ENCODE peak calls at places on chromosome 17, in ten cellular contexts. O is left lobe of liver; L is adrenal gland; H is AG09319; N is stimulated activated CD8-positive, alpha-beta memory T cell treated with anti-CD3 and anti-CD28 coated beads, Interleukin-2, amount 100 ng/mL, for 48 hours; C is A673; J is germinal center; K is uterus; A is breast epithelium; M is NCI-H1092 treated with DMSO at 0.1 percent for 48 hours. U is an unnamed sample.

GRCh38 chr17:17189559-17189958 is 16.6 kb downstream of the PLD6 start:
- DNase-seq in O (no peak), L (no peak), H (no peak), N (no peak), C (no peak), J (no peak), K (no peak), A (no peak), M (no peak), U (no peak)

GRCh38 chr17:54177606-54178308 is 355.0 kb downstream of the KIF2B start:
- DNase-seq in O (no peak), L (no peak), H (no peak), N (no peak), C (no peak), J (no peak), K (no peak), A (no peak), M (no peak), U (no peak)

GRCh38 chr17:29710891-29711418 is 88.2 kb upstream of the CORO6 start:
- DNase-seq in O (no peak), L (no peak), H (no peak), N (no peak), C (peak), J (no peak), K (no peak), A (no peak), M (no peak), U (no peak)

GRCh38 chr17:74150428-74151025 is 53.0 kb upstream of the RPL38 start:
- DNase-seq in O (peak), L (no peak), H (no peak), N (no peak), C (no peak), J (no peak), K (no peak), A (no peak), M (no peak), U (peak)

GRCh38 chr17:67358612-67359011 is 7.8 kb downstream of the PSMD12 start:
- DNase-seq in O (no peak), L (no peak), H (no peak), N (no peak), C (peak), J (no peak), K (no peak), A (no peak), M (no peak), U (no peak)

GRCh38 chr17:19739241-19740201 is 8.6 kb downstream of the ALDH3A1 start:
- DNase-seq in O (no peak), L (no peak), H (no peak), N (no peak), C (no peak), J (no peak), K (no peak), A (no peak), M (no peak), U (no peak)

GRCh38 chr17:58005031-58005727 is 1.9 kb downstream of the SRSF1 start:
- DNase-seq in O (no peak), L (no peak), H (no peak), N (no peak), C (peak), J (no peak), K (no peak), A (no peak), M (no peak), U (no peak)

GRCh38 chr17:77498056-77498785 is 357.5 kb downstream of the SEC14L1 start:
- DNase-seq in O (peak), L (no peak), H (no peak), N (no peak), C (no peak), J (no peak), K (peak), A (peak), M (no peak), U (no peak)

GRCh38 chr17:72534776-72535175 is 414.0 kb downstream of the SOX9 start:
- DNase-seq in O (no peak), L (no peak), H (no peak), N (no peak), C (no peak), J (no peak), K (no peak), A (no peak), M (no peak), U (no peak)

GRCh38 chr17:77869041-77869595 is 89.4 kb upstream of the TNRC6C start:
- DNase-seq in O (no peak), L (no peak), H (no peak), N (no peak), C (no peak), J (no peak), K (no peak), A (no peak), M (no peak), U (no peak)

GRCh38 chr17:7025240-7025639 is 2.4 kb downstream of the BCL6B start:
- DNase-seq in O (no peak), L (no peak), H (no peak), N (no peak), C (no peak), J (no peak), K (no peak), A (no peak), M (no peak), U (no peak)

GRCh38 chr17:8753976-8754440 is 4.3 kb downstream of the SPDYE4 start:
- DNase-seq in O (no peak), L (no peak), H (no peak), N (no peak), C (peak), J (no peak), K (no peak), A (no peak), M (no peak), U (no peak)

GRCh38 chr17:8985054-8985701 is 19.7 kb upstream of the PIK3R5 start:
- DNase-seq in O (no peak), L (no peak), H (no peak), N (no peak), C (no peak), J (no peak), K (no peak), A (no peak), M (no peak), U (no peak)

GRCh38 chr17:11292491-11292890 is 51.5 kb downstream of the SHISA6 start:
- DNase-seq in O (no peak), L (no peak), H (no peak), N (no peak), C (no peak), J (no peak), K (no peak), A (no peak), M (no peak), U (peak)

GRCh38 chr17:66115246-66115645 is 76.7 kb downstream of the CEP112 start:
- DNase-seq in O (no peak), L (no peak), H (no peak), N (no peak), C (no peak), J (no peak), K (no peak), A (no peak), M (no peak), U (no peak)

GRCh38 chr17:66661411-66661843 is 173.5 kb upstream of the CACNG5 start:
- DNase-seq in O (no peak), L (peak), H (no peak), N (no peak), C (peak), J (no peak), K (no peak), A (no peak), M (no peak), U (no peak)

GRCh38 chr17:28853295-28853694 is 1.5 kb upstream of the ERAL1 start:
- DNase-seq in O (no peak), L (no peak), H (no peak), N (no peak), C (no peak), J (no peak), K (no peak), A (no peak), M (no peak), U (no peak)

GRCh38 chr17:69809331-69809730 is 265.7 kb upstream of the KCNJ16 start:
- DNase-seq in O (no peak), L (no peak), H (no peak), N (no peak), C (no peak), J (no peak), K (no peak), A (no peak), M (no peak), U (no peak)

GRCh38 chr17:82920150-82920549 is 80.3 kb upstream of the ZNF750 start:
- DNase-seq in O (no peak), L (no peak), H (no peak), N (no peak), C (no peak), J (no peak), K (no peak), A (no peak), M (no peak), U (no peak)

GRCh38 chr17:78272914-78273258 is 41.5 kb downstream of the TMEM235 start:
- DNase-seq in O (no peak), L (no peak), H (no peak), N (no peak), C (no peak), J (no peak), K (no peak), A (no peak), M (no peak), U (no peak)

GRCh38 chr17:67452681-67453554 is 75.8 kb downstream of the PITPNC1 start:
- DNase-seq in O (peak), L (no peak), H (no peak), N (no peak), C (no peak), J (peak), K (no peak), A (no peak), M (no peak), U (no peak)

GRCh38 chr17:29618272-29619065 is 4.2 kb downstream of the CORO6 start:
- DNase-seq in O (no peak), L (no peak), H (no peak), N (no peak), C (no peak), J (no peak), K (no peak), A (no peak), M (no peak), U (no peak)

GRCh38 chr17:48131216-48131824 is 23.8 kb downstream of the SNX11 start:
- DNase-seq in O (no peak), L (peak), H (peak), N (no peak), C (peak), J (peak), K (peak), A (no peak), M (peak), U (no peak)

GRCh38 chr17:67491009-67491677 is 114.1 kb downstream of the PITPNC1 start:
- DNase-seq in O (no peak), L (peak), H (peak), N (no peak), C (no peak), J (no peak), K (peak), A (peak), M (peak), U (peak)

GRCh38 chr17:67359960-67360817 is 6.2 kb downstream of the PSMD12 start:
- DNase-seq in O (no peak), L (no peak), H (no peak), N (no peak), C (peak), J (peak), K (no peak), A (no peak), M (no peak), U (no peak)

GRCh38 chr17:56523042-56523441 is 70.5 kb upstream of the NOG start:
- DNase-seq in O (no peak), L (no peak), H (no peak), N (no peak), C (no peak), J (no peak), K (no peak), A (no peak), M (no peak), U (peak)

GRCh38 chr17:68579194-68579900 is 21.8 kb downstream of the FAM20A start:
- DNase-seq in O (no peak), L (no peak), H (no peak), N (no peak), C (no peak), J (no peak), K (no peak), A (no peak), M (no peak), U (no peak)

GRCh38 chr17:31838641-31839225 is 20.3 kb downstream of the COPRS start:
- DNase-seq in O (no peak), L (no peak), H (no peak), N (no peak), C (no peak), J (no peak), K (no peak), A (no peak), M (no peak), U (no peak)

GRCh38 chr17:55437165-55437605 is 15.6 kb upstream of the MMD start:
- DNase-seq in O (no peak), L (peak), H (no peak), N (no peak), C (peak), J (peak), K (no peak), A (no peak), M (no peak), U (no peak)

GRCh38 chr17:28031174-28031573 is 11.3 kb upstream of the NLK start:
- DNase-seq in O (no peak), L (no peak), H (no peak), N (no peak), C (no peak), J (no peak), K (no peak), A (no peak), M (no peak), U (no peak)

GRCh38 chr17:34613064-34614019 is 34.0 kb downstream of the TMEM132E start:
- DNase-seq in O (no peak), L (no peak), H (no peak), N (no peak), C (peak), J (no peak), K (peak), A (no peak), M (peak), U (no peak)

GRCh38 chr17:28317965-28318758 is 838 bp upstream of the TMEM97 start:
- DNase-seq in O (no peak), L (no peak), H (no peak), N (no peak), C (no peak), J (peak), K (no peak), A (no peak), M (peak), U (no peak)

GRCh38 chr17:29933379-29933778 is 3.4 kb upstream of the SSH2 start:
- DNase-seq in O (no peak), L (peak), H (no peak), N (no peak), C (peak), J (no peak), K (no peak), A (no peak), M (peak), U (no peak)

GRCh38 chr17:74393323-74393942 is 26.1 kb downstream of the GPR142 start:
- DNase-seq in O (no peak), L (peak), H (no peak), N (no peak), C (no peak), J (no peak), K (no peak), A (no peak), M (no peak), U (no peak)

GRCh38 chr17:73697872-73698271 is 53.6 kb upstream of the SDK2 start:
- DNase-seq in O (peak), L (no peak), H (no peak), N (no peak), C (no peak), J (no peak), K (no peak), A (no peak), M (peak), U (no peak)

GRCh38 chr17:77476920-77477805 is 336.4 kb downstream of the SEC14L1 start:
- DNase-seq in O (peak), L (peak), H (peak), N (no peak), C (peak), J (no peak), K (peak), A (peak), M (no peak), U (no peak)

GRCh38 chr17:51347851-51348584 is 87.7 kb downstream of the UTP18 start:
- DNase-seq in O (no peak), L (no peak), H (no peak), N (no peak), C (no peak), J (no peak), K (no peak), A (no peak), M (no peak), U (no peak)

GRCh38 chr17:77487211-77487629 is 346.5 kb downstream of the SEC14L1 start:
- DNase-seq in O (no peak), L (no peak), H (no peak), N (no peak), C (no peak), J (no peak), K (no peak), A (no peak), M (no peak), U (no peak)